ENCODE peak calls at places on chromosomes 7 and 10, in seven cellular contexts. One of them, this sample, is unnamed.

GRCh38 chr7:45073843-45074737 is 14.7 kb downstream of the NACAD start:
- DNase-seq in transverse colon: no peak
- DNase-seq in K562: no peak
- DNase-seq in spleen: peak; percentile 55
- DNase-seq in sigmoid colon: no peak
- DNase-seq in endothelial cell of umbilical vein: no peak
- DNase-seq in suprapubic skin: peak; percentile 65
- DNase-seq in this sample: peak; percentile 26

GRCh38 chr7:5284304-5285281 is 1.9 kb downstream of the SLC29A4 start:
- DNase-seq in endothelial cell of umbilical vein: no peak
- DNase-seq in transverse colon: peak; percentile 56
- DNase-seq in sigmoid colon: no peak
- DNase-seq in spleen: no peak
- DNase-seq in K562: peak; percentile 42
- DNase-seq in suprapubic skin: no peak
- DNase-seq in this sample: no peak

GRCh38 chr7:92682767-92683539 is 92.8 kb upstream of the FAM133B start:
- DNase-seq in spleen: no peak
- DNase-seq in suprapubic skin: no peak
- DNase-seq in K562: no peak
- DNase-seq in sigmoid colon: no peak
- DNase-seq in endothelial cell of umbilical vein: peak; percentile 69
- DNase-seq in transverse colon: no peak
- DNase-seq in this sample: no peak

GRCh38 chr7:108204281-108204796 is 74.2 kb upstream of the LAMB4 start:
- DNase-seq in K562: no peak
- DNase-seq in suprapubic skin: no peak
- DNase-seq in transverse colon: no peak
- DNase-seq in endothelial cell of umbilical vein: no peak
- DNase-seq in sigmoid colon: no peak
- DNase-seq in spleen: no peak
- DNase-seq in this sample: no peak

GRCh38 chr10:116143673-116144072 is 129.3 kb downstream of the GFRA1 start:
- DNase-seq in K562: no peak
- DNase-seq in suprapubic skin: no peak
- DNase-seq in transverse colon: no peak
- DNase-seq in spleen: no peak
- DNase-seq in endothelial cell of umbilical vein: no peak
- DNase-seq in sigmoid colon: no peak
- DNase-seq in this sample: no peak

GRCh38 chr10:50927522-50928189 is 42.2 kb upstream of the A1CF start:
- DNase-seq in suprapubic skin: no peak
- DNase-seq in transverse colon: no peak
- DNase-seq in endothelial cell of umbilical vein: no peak
- DNase-seq in K562: no peak
- DNase-seq in sigmoid colon: no peak
- DNase-seq in spleen: no peak
- DNase-seq in this sample: no peak

GRCh38 chr7:69245646-69246045 is 352.6 kb upstream of the AUTS2 start:
- DNase-seq in spleen: no peak
- DNase-seq in endothelial cell of umbilical vein: no peak
- DNase-seq in K562: no peak
- DNase-seq in sigmoid colon: no peak
- DNase-seq in suprapubic skin: no peak
- DNase-seq in transverse colon: no peak
- DNase-seq in this sample: no peak

GRCh38 chr10:87546221-87546620 is 41.5 kb downstream of the MINPP1 start:
- DNase-seq in transverse colon: no peak
- DNase-seq in K562: no peak
- DNase-seq in sigmoid colon: no peak
- DNase-seq in suprapubic skin: no peak
- DNase-seq in spleen: no peak
- DNase-seq in endothelial cell of umbilical vein: no peak
- DNase-seq in this sample: no peak

GRCh38 chr10:127875916-127876315 is 16.8 kb downstream of the CLRN3 start:
- DNase-seq in spleen: no peak
- DNase-seq in suprapubic skin: no peak
- DNase-seq in K562: no peak
- DNase-seq in endothelial cell of umbilical vein: peak; percentile 11
- DNase-seq in transverse colon: no peak
- DNase-seq in sigmoid colon: no peak
- DNase-seq in this sample: no peak

GRCh38 chr10:92891885-92892705 is 43.8 kb downstream of the EXOC6 start:
- DNase-seq in K562: peak; percentile 20
- DNase-seq in sigmoid colon: peak; percentile 68
- DNase-seq in suprapubic skin: no peak
- DNase-seq in spleen: no peak
- DNase-seq in endothelial cell of umbilical vein: peak; percentile 90
- DNase-seq in transverse colon: peak; percentile 81
- DNase-seq in this sample: peak; percentile 43

GRCh38 chr10:129773359-129773990 is 190.6 kb downstream of the EBF3 start:
- DNase-seq in K562: peak; percentile 13
- DNase-seq in spleen: peak; percentile 63
- DNase-seq in endothelial cell of umbilical vein: no peak
- DNase-seq in suprapubic skin: peak; percentile 62
- DNase-seq in sigmoid colon: peak; percentile 38
- DNase-seq in transverse colon: no peak
- DNase-seq in this sample: no peak

GRCh38 chr10:132158122-132158741 is 28.5 kb upstream of the DPYSL4 start:
- DNase-seq in K562: peak; percentile 16
- DNase-seq in suprapubic skin: no peak
- DNase-seq in transverse colon: no peak
- DNase-seq in sigmoid colon: no peak
- DNase-seq in spleen: peak; percentile 47
- DNase-seq in endothelial cell of umbilical vein: no peak
- DNase-seq in this sample: no peak

GRCh38 chr10:55782181-55782580 is 578.9 kb downstream of the ZWINT start:
- DNase-seq in sigmoid colon: no peak
- DNase-seq in K562: no peak
- DNase-seq in spleen: peak; percentile 38
- DNase-seq in transverse colon: no peak
- DNase-seq in suprapubic skin: no peak
- DNase-seq in endothelial cell of umbilical vein: no peak
- DNase-seq in this sample: no peak

GRCh38 chr7:13179011-13179574 is 491.7 kb downstream of the ARL4A start:
- DNase-seq in spleen: no peak
- DNase-seq in suprapubic skin: no peak
- DNase-seq in K562: no peak
- DNase-seq in endothelial cell of umbilical vein: peak; percentile 40
- DNase-seq in transverse colon: no peak
- DNase-seq in sigmoid colon: no peak
- DNase-seq in this sample: no peak

GRCh38 chr10:127874966-127875765 is 17.6 kb downstream of the CLRN3 start:
- DNase-seq in K562: no peak
- DNase-seq in spleen: no peak
- DNase-seq in endothelial cell of umbilical vein: no peak
- DNase-seq in transverse colon: no peak
- DNase-seq in suprapubic skin: no peak
- DNase-seq in sigmoid colon: no peak
- DNase-seq in this sample: no peak

GRCh38 chr10:17128261-17128660 is 1.4 kb downstream of the CUBN start:
- DNase-seq in endothelial cell of umbilical vein: no peak
- DNase-seq in sigmoid colon: no peak
- DNase-seq in spleen: no peak
- DNase-seq in K562: no peak
- DNase-seq in suprapubic skin: no peak
- DNase-seq in transverse colon: no peak
- DNase-seq in this sample: no peak

GRCh38 chr10:115432188-115432819 is 339.1 kb downstream of the ATRNL1 start:
- DNase-seq in spleen: no peak
- DNase-seq in sigmoid colon: no peak
- DNase-seq in K562: no peak
- DNase-seq in suprapubic skin: no peak
- DNase-seq in endothelial cell of umbilical vein: peak; percentile 3
- DNase-seq in transverse colon: no peak
- DNase-seq in this sample: no peak

GRCh38 chr7:157848508-157849340 is 511.9 kb downstream of the DNAJB6 start:
- DNase-seq in K562: no peak
- DNase-seq in endothelial cell of umbilical vein: no peak
- DNase-seq in sigmoid colon: no peak
- DNase-seq in spleen: peak; percentile 72
- DNase-seq in transverse colon: no peak
- DNase-seq in suprapubic skin: no peak
- DNase-seq in this sample: no peak

GRCh38 chr7:21690717-21691116 is 147.9 kb downstream of the DNAH11 start:
- DNase-seq in suprapubic skin: no peak
- DNase-seq in sigmoid colon: no peak
- DNase-seq in spleen: no peak
- DNase-seq in endothelial cell of umbilical vein: no peak
- DNase-seq in K562: no peak
- DNase-seq in transverse colon: no peak
- DNase-seq in this sample: no peak

GRCh38 chr10:98403812-98404504 is 11.0 kb downstream of the PYROXD2 start:
- DNase-seq in sigmoid colon: no peak
- DNase-seq in endothelial cell of umbilical vein: no peak
- DNase-seq in K562: no peak
- DNase-seq in suprapubic skin: no peak
- DNase-seq in transverse colon: no peak
- DNase-seq in spleen: no peak
- DNase-seq in this sample: no peak

DNA sequence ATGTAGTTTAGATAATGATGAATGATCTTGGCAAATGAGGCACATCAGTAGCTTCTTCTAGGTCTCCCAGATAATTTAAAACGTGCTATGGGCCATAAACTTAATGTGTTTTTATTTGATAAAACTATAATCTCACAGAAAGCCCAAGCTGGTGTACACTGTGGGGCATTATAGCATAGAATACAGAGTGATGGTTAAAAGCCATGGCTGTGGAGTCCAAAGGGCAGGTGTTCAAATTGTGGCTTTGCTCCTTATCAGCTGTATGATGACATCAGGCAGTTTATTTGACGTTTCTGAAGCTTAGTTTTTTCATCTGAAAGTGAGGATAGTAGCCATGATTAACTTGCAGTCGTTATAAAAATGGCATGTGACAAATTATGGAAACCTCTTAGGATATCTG is 3.5 kb downstream of the MGAM start:
- DNase-seq in endothelial cell of umbilical vein: no peak
- DNase-seq in spleen: no peak
- DNase-seq in sigmoid colon: no peak
- DNase-seq in suprapubic skin: no peak
- DNase-seq in K562: no peak
- DNase-seq in transverse colon: no peak
- DNase-seq in this sample: no peak
- TF ChIP-seq POLR2A in endothelial cell of umbilical vein: no peak
- TF ChIP-seq POLR2A in spleen: no peak
- TF ChIP-seq POLR2A in sigmoid colon: no peak
- TF ChIP-seq POLR2A in suprapubic skin: no peak
- TF ChIP-seq POLR2A in K562: no peak
- TF ChIP-seq POLR2A in transverse colon: no peak
- TF ChIP-seq POLR2A in this sample: no peak

DNA sequence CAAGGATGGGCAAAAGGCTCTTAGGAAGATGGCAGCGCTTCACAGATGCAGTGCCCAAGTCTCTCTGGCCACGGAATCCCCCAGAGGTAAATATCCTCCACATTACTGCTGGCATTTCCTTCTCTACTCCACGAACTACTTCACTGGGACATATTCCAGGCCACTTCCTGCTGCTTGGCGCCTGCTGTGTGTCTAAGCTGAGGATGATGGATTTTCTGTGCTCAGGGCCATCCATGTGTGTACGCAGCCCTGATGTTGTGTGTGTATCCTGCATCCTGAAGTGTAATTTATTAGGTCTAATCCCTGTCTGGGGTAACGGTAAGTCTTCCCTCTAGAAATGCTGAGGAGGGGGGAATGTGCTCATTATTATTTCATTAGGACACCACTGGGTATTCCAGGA is 25.7 kb upstream of the HABP2 start:
- DNase-seq in suprapubic skin: peak; percentile 15
- DNase-seq in endothelial cell of umbilical vein: peak; percentile 25
- DNase-seq in K562: no peak
- DNase-seq in spleen: no peak
- DNase-seq in transverse colon: no peak
- DNase-seq in sigmoid colon: no peak
- DNase-seq in this sample: no peak
- TF ChIP-seq POLR2AphosphoS5 in suprapubic skin: no peak
- TF ChIP-seq POLR2AphosphoS5 in endothelial cell of umbilical vein: no peak
- TF ChIP-seq POLR2AphosphoS5 in K562: no peak
- TF ChIP-seq POLR2AphosphoS5 in spleen: no peak
- TF ChIP-seq POLR2AphosphoS5 in transverse colon: no peak
- TF ChIP-seq POLR2AphosphoS5 in sigmoid colon: no peak
- TF ChIP-seq POLR2AphosphoS5 in this sample: no peak

DNA sequence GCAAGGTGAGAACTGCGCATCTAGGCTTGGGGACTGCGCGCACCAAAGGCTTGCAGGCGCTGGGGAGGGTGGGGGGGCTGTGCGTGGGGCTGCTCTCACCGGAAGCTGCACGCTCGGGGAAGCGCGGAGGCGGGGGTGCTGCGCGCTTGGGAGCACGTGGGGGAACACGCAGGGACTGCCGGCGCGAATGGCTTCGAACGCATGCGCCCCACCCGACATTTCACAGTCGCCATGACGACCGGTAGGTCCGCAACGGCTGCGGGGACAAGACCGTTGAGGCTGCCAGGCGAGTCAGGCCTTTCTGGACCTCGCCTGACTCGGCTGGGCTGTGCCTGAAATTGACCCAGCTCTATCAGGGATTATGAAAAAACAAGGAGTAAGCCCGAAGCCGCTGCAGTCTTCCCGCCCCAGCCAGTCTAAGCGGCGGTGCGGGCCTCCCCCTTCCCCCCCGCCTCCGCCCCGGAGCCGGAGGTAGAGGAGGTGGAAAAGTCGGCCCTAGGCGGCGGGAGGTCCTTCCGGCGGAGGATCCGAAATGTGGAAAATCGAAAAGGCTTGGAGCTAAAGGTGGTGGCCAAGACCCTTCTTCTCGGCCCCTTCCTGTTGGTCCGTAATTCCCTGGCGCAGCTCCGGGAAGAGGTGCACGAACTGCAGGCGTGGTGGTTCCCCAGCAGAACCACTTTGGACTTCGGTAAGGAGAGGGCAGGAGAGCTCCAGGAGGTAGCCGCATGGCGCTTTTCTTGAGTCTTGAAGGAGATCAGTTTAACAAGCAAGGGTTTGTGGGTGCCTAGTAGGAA is 34.9 kb upstream of the STEAP1 start:
- DNase-seq in suprapubic skin: no peak
- DNase-seq in spleen: peak; percentile 69
- DNase-seq in endothelial cell of umbilical vein: no peak
- DNase-seq in sigmoid colon: peak; percentile 68
- DNase-seq in transverse colon: no peak
- DNase-seq in K562: no peak
- DNase-seq in this sample: peak; percentile 19
- H3K27me3 ChIP-seq in suprapubic skin: peaks cover 20% of the 10 kb centered on the region
- H3K27me3 ChIP-seq in spleen: peaks cover 15% of the 10 kb centered on the region
- H3K27me3 ChIP-seq in endothelial cell of umbilical vein: peaks cover 13% of the 10 kb centered on the region
- H3K27me3 ChIP-seq in sigmoid colon: peaks cover 11% of the 10 kb centered on the region
- H3K27me3 ChIP-seq in transverse colon: peaks cover 23% of the 10 kb centered on the region
- H3K27me3 ChIP-seq in K562: no peaks in the 10 kb centered on the region
- H3K27me3 ChIP-seq in this sample: no peaks in the 10 kb centered on the region

DNA sequence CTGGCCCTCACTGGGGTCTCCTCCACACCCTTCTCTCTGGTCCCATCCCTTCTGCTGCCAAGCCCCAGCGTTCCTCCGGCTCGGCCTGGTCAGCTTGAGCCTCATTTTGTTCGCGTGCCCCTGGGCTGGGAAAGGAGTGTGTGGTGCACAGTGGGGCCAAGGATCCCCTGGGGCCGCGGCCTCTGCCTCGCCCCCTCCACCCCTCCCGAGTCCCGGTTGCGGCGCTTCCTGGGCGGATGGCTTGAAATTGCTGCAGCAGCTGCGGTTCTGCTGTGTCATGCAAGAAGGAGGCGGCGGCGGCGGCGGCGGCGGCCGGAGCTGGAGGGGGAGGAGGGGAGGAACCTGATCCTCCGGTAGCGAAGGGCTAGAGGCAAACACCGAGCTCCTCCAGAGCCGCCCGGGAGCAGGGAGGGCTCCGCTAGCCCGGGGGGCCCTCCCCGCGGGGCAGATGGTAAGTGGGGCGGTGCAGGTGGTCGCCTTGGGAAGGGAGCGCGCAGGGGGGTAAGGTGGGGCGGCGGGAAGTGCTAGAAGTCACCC is 217.9 kb upstream of the MKLN1 start:
- DNase-seq in suprapubic skin: peak; percentile 94
- DNase-seq in endothelial cell of umbilical vein: peak; percentile 81
- DNase-seq in transverse colon: peak; percentile 87
- DNase-seq in spleen: peak; percentile 97
- DNase-seq in K562: peak; percentile 91
- DNase-seq in sigmoid colon: peak; percentile 92
- DNase-seq in this sample: peak; percentile 68
- TF ChIP-seq POLR2A in suprapubic skin: peak; percentile 9
- TF ChIP-seq POLR2A in endothelial cell of umbilical vein: peak; percentile 10
- TF ChIP-seq POLR2A in transverse colon: peak; percentile 50
- TF ChIP-seq POLR2A in spleen: peak; percentile 1
- TF ChIP-seq POLR2A in K562: peak; percentile 85
- TF ChIP-seq POLR2A in sigmoid colon: peak; percentile 1
- TF ChIP-seq POLR2A in this sample: peak; percentile 56